ENCODE peak calls at places on chromosomes 4 and X, in nine cellular contexts. E is GM23338, L is mesendoderm, X is K562, S is fibroblast of lung, G is IMR-90, C is hepatocyte, I is PC-9, F is HCT116. P is an unnamed sample.

GRCh38 chrX:12471061-12471460 is 320.2 kb upstream of the PRPS2 start:
- DNase-seq in E (no peak), L (no peak), X (no peak), S (no peak), G (no peak), C (no peak), I (no peak), F (no peak), P (no peak)

GRCh38 chrX:132612990-132613564 is 124.2 kb upstream of the MBNL3 start:
- DNase-seq in E (peak), L (peak), X (peak), S (peak), G (peak), C (peak), I (peak), F (peak), P (no peak)

GRCh38 chr4:143026459-143027170 is 158.1 kb upstream of the USP38 start:
- DNase-seq in E (no peak), L (no peak), X (no peak), S (peak), G (peak), C (no peak), I (no peak), F (no peak), P (no peak)

GRCh38 chrX:1390621-1391369 is 1.1 kb downstream of the SLC25A6 start:
- DNase-seq in E (no peak), L (no peak), X (no peak), S (no peak), G (no peak), C (no peak), I (no peak), F (no peak), P (no peak)

GRCh38 chr4:173794662-173795061 is 264.6 kb upstream of the HAND2 start:
- DNase-seq in E (no peak), L (no peak), X (no peak), S (peak), G (peak), C (no peak), I (no peak), F (no peak), P (no peak)

GRCh38 chr4:2347190-2347589 is 71.3 kb downstream of the ZFYVE28 start:
- DNase-seq in E (no peak), L (no peak), X (no peak), S (no peak), G (no peak), C (no peak), I (no peak), F (no peak), P (no peak)

GRCh38 chr4:77538574-77539157 is 67.0 kb upstream of the CXCL13 start:
- DNase-seq in E (no peak), L (no peak), X (no peak), S (peak), G (no peak), C (peak), I (peak), F (peak), P (peak)

GRCh38 chrX:127552571-127552970 is 499.6 kb downstream of the ACTRT1 start:
- DNase-seq in E (peak), L (peak), X (no peak), S (no peak), G (no peak), C (no peak), I (no peak), F (no peak), P (no peak)

GRCh38 chr4:166197166-166197565 is 324.1 kb downstream of the TLL1 start:
- DNase-seq in E (no peak), L (no peak), X (no peak), S (peak), G (no peak), C (no peak), I (no peak), F (no peak), P (no peak)

GRCh38 chr4:11436084-11436483 is 7.4 kb upstream of the HS3ST1 start:
- DNase-seq in E (no peak), L (no peak), X (no peak), S (no peak), G (no peak), C (no peak), I (no peak), F (no peak), P (no peak)

GRCh38 chr4:176981551-176981950 is 188.8 kb upstream of the VEGFC start:
- DNase-seq in E (no peak), L (no peak), X (no peak), S (no peak), G (peak), C (no peak), I (no peak), F (no peak), P (no peak)

GRCh38 chrX:153400146-153401132 is 711 bp downstream of the PNMA6E start:
- DNase-seq in E (peak), L (peak), X (peak), S (no peak), G (no peak), C (no peak), I (peak), F (peak), P (peak)

GRCh38 chr4:147361726-147362125 is 119.2 kb upstream of the EDNRA start:
- DNase-seq in E (no peak), L (no peak), X (no peak), S (peak), G (peak), C (peak), I (peak), F (peak), P (no peak)

GRCh38 chrX:68999351-68999750 is 165.9 kb downstream of the PJA1 start:
- DNase-seq in E (no peak), L (no peak), X (no peak), S (peak), G (peak), C (no peak), I (peak), F (peak), P (peak)

GRCh38 chr4:153988446-153988845 is 199.6 kb upstream of the SFRP2 start:
- DNase-seq in E (no peak), L (no peak), X (no peak), S (peak), G (no peak), C (no peak), I (no peak), F (no peak), P (no peak)

GRCh38 chr4:2064276-2064991 is 5.3 kb downstream of the NAT8L start:
- DNase-seq in E (no peak), L (no peak), X (peak), S (no peak), G (no peak), C (no peak), I (no peak), F (no peak), P (no peak)

DNA sequence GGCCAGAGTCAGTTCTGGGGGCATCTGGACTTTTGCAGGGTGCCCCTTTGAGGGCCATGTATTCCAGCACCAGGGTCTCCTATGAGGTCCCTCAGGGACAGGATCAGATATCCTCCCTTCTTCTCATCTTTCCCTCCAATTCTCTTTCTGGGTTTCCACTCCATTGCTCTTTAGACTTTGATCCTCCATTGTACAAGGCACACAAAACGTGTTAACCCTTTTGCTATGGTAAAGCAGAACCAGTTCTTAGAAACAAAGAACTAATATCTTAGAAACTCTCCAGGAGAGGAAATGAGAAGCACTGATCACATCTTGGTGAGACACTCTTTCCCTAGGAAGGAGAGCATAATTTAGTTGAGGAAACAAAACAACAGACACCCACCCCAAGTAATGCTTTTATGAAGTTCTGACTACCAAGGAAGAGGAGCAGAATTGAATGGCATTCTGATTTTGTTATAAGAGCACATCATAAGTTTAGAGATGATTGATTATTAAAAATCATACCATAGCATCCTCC is 200.7 kb upstream of the NPY2R start:
- DNase-seq in E (no peak), L (no peak), X (no peak), S (no peak), G (no peak), C (no peak), I (no peak), F (no peak), P (no peak)
- H3K4me2 ChIP-seq in E (no peak), L (no peak), X (no peak), S (no peak), G (no peak), C (no peak), I (no peak), F (no peak), P (no peak)

DNA sequence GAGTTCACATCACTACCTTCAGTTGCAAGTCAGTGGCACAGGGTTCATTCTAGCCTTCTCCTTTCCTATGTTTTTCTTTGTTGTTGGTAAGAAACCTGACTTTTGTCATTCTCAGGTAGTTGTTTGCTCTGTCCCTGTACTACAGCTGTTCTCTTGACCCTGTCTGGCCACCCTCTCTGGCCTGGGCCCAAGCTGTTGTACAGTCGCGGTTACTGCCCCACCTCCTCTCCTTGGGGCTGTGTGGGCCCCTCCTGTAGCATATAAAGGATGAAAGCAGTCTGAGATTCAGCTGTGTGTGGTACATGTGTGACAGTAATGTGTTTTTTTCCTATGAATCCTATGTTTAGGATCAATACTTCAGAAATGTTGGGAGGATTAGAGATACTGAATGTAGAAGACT is 12.5 kb downstream of the MOB1B start:
- DNase-seq in E (no peak), L (no peak), X (no peak), S (no peak), G (no peak), C (no peak), I (no peak), F (no peak), P (no peak)
- H3K4me2 ChIP-seq in E (no peak), L (no peak), X (peak), S (peak), G (peak), C (no peak), I (no peak), F (no peak), P (no peak)

DNA sequence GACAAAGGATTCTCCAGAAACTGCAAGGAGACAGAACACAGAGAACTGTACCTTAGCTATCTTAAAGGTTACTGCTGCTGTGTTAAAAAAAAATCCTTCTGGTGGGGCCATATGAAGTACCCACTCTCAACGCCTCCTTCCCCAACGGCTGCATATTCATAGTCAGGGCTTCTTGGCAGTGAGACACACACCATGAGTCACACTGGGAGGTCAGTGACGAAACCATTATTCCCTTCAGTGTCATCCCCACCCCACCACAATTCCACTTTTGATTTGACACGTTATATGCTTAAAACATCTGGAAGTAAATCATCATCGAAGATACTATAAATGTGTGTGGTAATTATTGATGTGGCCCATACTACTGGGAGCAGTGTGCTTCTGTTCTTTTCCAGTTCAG is 271.5 kb downstream of the LDB2 start:
- DNase-seq in E (no peak), L (peak), X (no peak), S (peak), G (peak), C (peak), I (no peak), F (no peak), P (no peak)
- H3K4me2 ChIP-seq in E (no peak), L (no peak), X (no peak), S (no peak), G (peak), C (no peak), I (no peak), F (no peak), P (no peak)

GRCh38 chr4:19693949-19694597 is 557.6 kb upstream of the SLIT2 start:
- DNase-seq in E (peak), L (peak), X (no peak), S (no peak), G (no peak), C (no peak), I (no peak), F (no peak), P (no peak)
- H3K4me2 ChIP-seq in E (no peak), L (no peak), X (no peak), S (no peak), G (peak), C (no peak), I (no peak), F (no peak), P (no peak)

GRCh38 chr4:139470295-139470694 is 16.4 kb downstream of the RAB33B start:
- DNase-seq in E (no peak), L (no peak), X (no peak), S (no peak), G (no peak), C (no peak), I (no peak), F (no peak), P (no peak)
- H3K4me2 ChIP-seq in E (no peak), L (no peak), X (no peak), S (no peak), G (no peak), C (no peak), I (no peak), F (no peak), P (no peak)